ENCODE peak calls at places on chromosomes 11 and 22, in seven cellular contexts. F, A, M, U, O, H and Z are unnamed samples.

GRCh38 chr11:81959341-81959740 is 774.3 kb downstream of the FAM181B start:
- DNase-seq in F (no peak), A (no peak), M (no peak), U (peak), O (no peak), H (no peak), Z (no peak)

GRCh38 chr11:69171476-69171875 is 15.7 kb downstream of the SMIM38 start:
- DNase-seq in F (no peak), A (no peak), M (no peak), U (no peak), O (no peak), H (peak), Z (no peak)

GRCh38 chr11:38006466-38006865 is 1408.4 kb upstream of the RAG2 start:
- DNase-seq in F (no peak), A (no peak), M (no peak), U (no peak), O (no peak), H (no peak), Z (no peak)

GRCh38 chr11:130315354-130315970 is 745 bp upstream of the ZBTB44 start:
- DNase-seq in F (no peak), A (peak), M (peak), U (no peak), O (peak), H (peak), Z (no peak)

GRCh38 chr11:23278121-23278520 is 417.8 kb upstream of the CCDC179 start:
- DNase-seq in F (no peak), A (no peak), M (no peak), U (peak), O (no peak), H (no peak), Z (no peak)

GRCh38 chr11:35390737-35391682 is 28.3 kb downstream of the SLC1A2 start:
- DNase-seq in F (peak), A (no peak), M (peak), U (peak), O (peak), H (no peak), Z (peak)

GRCh38 chr11:69533296-69534165 is 52.1 kb downstream of the LINC01488 start:
- DNase-seq in F (no peak), A (no peak), M (no peak), U (no peak), O (no peak), H (peak), Z (no peak)

GRCh38 chr22:30556388-30556787 is 9.8 kb upstream of the SEC14L6 start:
- DNase-seq in F (no peak), A (no peak), M (no peak), U (no peak), O (no peak), H (no peak), Z (peak)

GRCh38 chr11:83057721-83058120 is 14.0 kb downstream of the RAB30 start:
- DNase-seq in F (no peak), A (no peak), M (no peak), U (no peak), O (no peak), H (no peak), Z (no peak)
- H3K4me3 ChIP-seq in F (no peak), A (no peak), M (no peak), U (no peak), O (no peak), H (no peak), Z (no peak)

DNA sequence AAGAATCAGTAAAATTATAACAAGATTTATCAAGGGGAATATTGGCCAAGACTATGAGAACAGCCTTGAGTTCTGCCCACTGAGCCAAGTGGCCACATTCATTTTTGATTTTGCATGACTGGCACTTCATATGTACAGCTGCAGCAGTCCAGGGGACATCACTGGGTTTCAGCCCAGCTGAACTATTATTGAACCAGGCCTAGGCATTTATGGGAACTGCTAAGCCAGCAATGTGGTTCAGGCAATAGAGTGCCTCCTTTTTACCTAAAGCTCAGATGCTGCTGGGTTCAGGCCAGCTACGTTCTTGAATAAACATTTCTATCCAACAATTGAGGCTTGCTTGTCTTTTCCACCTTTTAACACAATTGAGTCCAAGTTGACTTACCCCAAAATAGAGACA is 196.9 kb downstream of the MSANTD4 start:
- DNase-seq in F (no peak), A (no peak), M (no peak), U (no peak), O (no peak), H (no peak), Z (no peak)
- H3K4me3 ChIP-seq in F (no peak), A (no peak), M (no peak), U (no peak), O (no peak), H (no peak), Z (no peak)

GRCh38 chr11:114400222-114400973 is at the start of the genes C11orf71 and RBM7:
- DNase-seq in F (peak), A (peak), M (peak), U (peak), O (peak), H (peak), Z (peak)

GRCh38 chr11:114399903-114400221 is 449 bp downstream of the C11orf71 start:
- DNase-seq in F (no peak), A (no peak), M (peak), U (no peak), O (no peak), H (no peak), Z (no peak)

GRCh38 chr11:114400974-114401223 is 433 bp downstream of the RBM7 start:
- DNase-seq in F (no peak), A (no peak), M (no peak), U (no peak), O (no peak), H (no peak), Z (no peak)

GRCh38 chr11:114398303-114398920 is 1.9 kb downstream of the C11orf71 start:
- DNase-seq in F (no peak), A (no peak), M (no peak), U (no peak), O (no peak), H (no peak), Z (no peak)

DNA sequence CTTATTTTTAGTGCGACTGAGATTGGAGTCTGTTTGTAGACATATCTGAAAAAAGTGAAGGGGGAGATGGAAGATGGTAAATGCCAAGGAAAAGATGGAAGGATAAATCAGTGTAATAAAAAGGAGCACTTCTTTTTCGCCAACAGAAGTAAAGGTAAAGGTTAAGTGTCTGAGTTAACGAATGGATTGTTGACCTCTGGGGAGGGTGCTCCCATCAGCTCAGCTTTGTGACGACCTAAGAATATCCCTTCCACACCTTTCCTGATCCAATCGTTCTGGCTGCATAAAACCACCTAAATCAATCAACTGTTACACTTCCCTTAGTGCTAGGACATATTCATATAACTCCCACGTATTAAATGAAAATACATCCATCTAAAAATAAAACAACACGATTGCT is 821 bp downstream of the C11orf71 start:
- DNase-seq in F (no peak), A (no peak), M (peak), U (no peak), O (no peak), H (no peak), Z (peak)
- H3K4me3 ChIP-seq in F (peak), A (peak), M (peak), U (peak), O (peak), H (peak), Z (peak)

DNA sequence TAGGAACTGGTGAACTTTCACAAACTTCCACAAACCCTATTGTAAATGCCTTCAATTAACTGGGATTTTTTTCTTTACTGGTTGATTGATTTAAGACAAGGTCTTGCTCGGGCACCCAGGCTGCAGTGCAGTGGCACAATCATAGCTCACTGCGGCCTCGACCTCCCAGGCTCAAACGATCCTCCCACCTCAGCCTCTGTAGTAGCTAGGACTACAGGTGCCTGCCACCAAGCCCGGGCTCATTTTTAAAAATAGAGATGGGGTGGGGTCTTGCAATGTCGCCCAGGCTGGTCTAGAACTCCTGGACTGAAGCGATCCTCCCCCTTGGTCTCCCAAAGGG is 35.7 kb upstream of the POLA2 start:
- DNase-seq in F (no peak), A (no peak), M (no peak), U (no peak), O (no peak), H (no peak), Z (no peak)
- H3K4me3 ChIP-seq in F (peak), A (peak), M (no peak), U (peak), O (peak), H (peak), Z (no peak)

GRCh38 chr22:27795053-27795452 is 6.5 kb downstream of the MN1 start:
- DNase-seq in F (no peak), A (no peak), M (no peak), U (no peak), O (no peak), H (no peak), Z (no peak)

GRCh38 chr22:27796118-27796517 is 5.4 kb downstream of the MN1 start:
- DNase-seq in F (no peak), A (no peak), M (no peak), U (no peak), O (no peak), H (no peak), Z (no peak)

GRCh38 chr22:27798526-27799333 is 2.8 kb downstream of the MN1 start:
- DNase-seq in F (no peak), A (no peak), M (no peak), U (no peak), O (no peak), H (no peak), Z (no peak)

GRCh38 chr22:27797793-27798525 is 3.6 kb downstream of the MN1 start:
- DNase-seq in F (no peak), A (no peak), M (no peak), U (no peak), O (no peak), H (no peak), Z (no peak)

DNA sequence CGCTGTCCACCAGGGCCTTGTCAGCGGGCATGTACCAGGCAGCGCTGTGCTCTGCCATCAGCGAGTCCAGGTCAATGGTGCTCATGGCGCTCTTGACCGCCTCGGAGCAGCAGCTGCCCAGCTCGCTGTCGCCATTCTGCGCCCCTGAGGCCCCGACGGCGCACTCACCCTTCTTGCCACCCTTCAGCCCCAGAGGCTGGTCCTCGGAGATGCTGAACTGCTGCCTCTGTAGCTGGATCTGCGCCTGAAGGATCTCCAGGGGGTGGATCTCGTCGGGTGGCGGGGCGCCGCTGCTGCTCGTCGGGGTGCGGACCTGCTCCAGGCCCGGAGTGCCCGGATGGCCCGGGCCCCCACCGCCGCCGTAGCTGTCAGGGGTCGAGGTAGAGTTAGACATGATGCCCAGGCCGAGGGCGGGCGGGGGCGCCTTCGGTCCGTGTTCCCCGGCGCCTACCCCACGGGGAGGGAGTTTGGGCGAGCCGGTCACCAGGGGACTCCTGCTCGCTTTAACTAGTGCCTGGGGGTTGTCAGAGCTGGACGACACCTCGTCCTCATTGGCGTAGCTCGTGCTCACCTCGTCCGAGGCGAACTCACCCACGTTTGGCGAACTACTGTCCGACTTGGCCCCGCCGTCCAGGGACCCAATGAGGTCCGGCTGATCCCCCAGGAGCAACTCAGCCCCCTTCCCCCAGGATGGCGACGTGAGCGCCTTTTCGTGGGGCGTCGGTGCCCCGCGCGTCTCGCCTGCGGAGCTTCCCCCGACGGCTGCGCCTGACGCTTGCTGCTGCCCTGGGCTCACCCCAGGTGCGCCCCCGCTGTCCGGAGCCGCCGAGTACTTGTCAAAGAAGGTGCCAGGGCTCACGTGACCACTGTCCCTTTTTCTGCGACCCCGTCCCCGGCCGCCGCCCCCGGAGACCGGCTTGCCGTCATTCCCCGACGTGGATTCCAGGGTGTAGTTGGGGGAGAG is 4.4 kb downstream of the MN1 start:
- DNase-seq in F (no peak), A (no peak), M (no peak), U (no peak), O (no peak), H (no peak), Z (no peak)
- H3K4me3 ChIP-seq in F (no peak), A (no peak), M (no peak), U (peak), O (no peak), H (no peak), Z (no peak)

GRCh38 chr11:9697766-9698165 is 33.9 kb downstream of the SWAP70 start:
- DNase-seq in F (no peak), A (no peak), M (no peak), U (no peak), O (no peak), H (no peak), Z (no peak)

GRCh38 chr11:9704037-9704436 is 40.2 kb downstream of the SWAP70 start:
- DNase-seq in F (no peak), A (no peak), M (no peak), U (no peak), O (no peak), H (no peak), Z (no peak)

GRCh38 chr11:9703280-9703679 is 39.4 kb downstream of the SWAP70 start:
- DNase-seq in F (no peak), A (no peak), M (peak), U (no peak), O (no peak), H (no peak), Z (no peak)

GRCh38 chr11:9701799-9702198 is 37.9 kb downstream of the SWAP70 start:
- DNase-seq in F (no peak), A (no peak), M (no peak), U (no peak), O (no peak), H (no peak), Z (no peak)

GRCh38 chr11:9700105-9700801 is 36.4 kb downstream of the SWAP70 start:
- DNase-seq in F (no peak), A (no peak), M (no peak), U (no peak), O (no peak), H (no peak), Z (no peak)
- H3K4me3 ChIP-seq in F (no peak), A (no peak), M (no peak), U (no peak), O (no peak), H (no peak), Z (no peak)

GRCh38 chr11:117426297-117426685 is 98.6 kb downstream of the CEP164 start:
- DNase-seq in F (peak), A (peak), M (peak), U (peak), O (peak), H (peak), Z (peak)
- H3K4me3 ChIP-seq in F (no peak), A (no peak), M (no peak), U (no peak), O (no peak), H (no peak), Z (no peak)

GRCh38 chr22:41369089-41369745 is 12.5 kb upstream of the TEF start:
- DNase-seq in F (no peak), A (no peak), M (no peak), U (no peak), O (no peak), H (no peak), Z (no peak)

GRCh38 chr22:41367039-41367679 is 14.6 kb upstream of the TEF start:
- DNase-seq in F (no peak), A (peak), M (peak), U (peak), O (no peak), H (no peak), Z (peak)

GRCh38 chr22:41369837-41370236 is 11.9 kb upstream of the TEF start:
- DNase-seq in F (no peak), A (no peak), M (no peak), U (no peak), O (no peak), H (no peak), Z (no peak)

GRCh38 chr22:41367680-41368542 is 13.8 kb upstream of the TEF start:
- DNase-seq in F (no peak), A (no peak), M (no peak), U (no peak), O (no peak), H (no peak), Z (no peak)

GRCh38 chr22:41368543-41368817 is 13.3 kb upstream of the TEF start:
- DNase-seq in F (no peak), A (no peak), M (no peak), U (no peak), O (no peak), H (no peak), Z (no peak)
- H3K4me3 ChIP-seq in F (no peak), A (no peak), M (no peak), U (no peak), O (no peak), H (no peak), Z (no peak)

DNA sequence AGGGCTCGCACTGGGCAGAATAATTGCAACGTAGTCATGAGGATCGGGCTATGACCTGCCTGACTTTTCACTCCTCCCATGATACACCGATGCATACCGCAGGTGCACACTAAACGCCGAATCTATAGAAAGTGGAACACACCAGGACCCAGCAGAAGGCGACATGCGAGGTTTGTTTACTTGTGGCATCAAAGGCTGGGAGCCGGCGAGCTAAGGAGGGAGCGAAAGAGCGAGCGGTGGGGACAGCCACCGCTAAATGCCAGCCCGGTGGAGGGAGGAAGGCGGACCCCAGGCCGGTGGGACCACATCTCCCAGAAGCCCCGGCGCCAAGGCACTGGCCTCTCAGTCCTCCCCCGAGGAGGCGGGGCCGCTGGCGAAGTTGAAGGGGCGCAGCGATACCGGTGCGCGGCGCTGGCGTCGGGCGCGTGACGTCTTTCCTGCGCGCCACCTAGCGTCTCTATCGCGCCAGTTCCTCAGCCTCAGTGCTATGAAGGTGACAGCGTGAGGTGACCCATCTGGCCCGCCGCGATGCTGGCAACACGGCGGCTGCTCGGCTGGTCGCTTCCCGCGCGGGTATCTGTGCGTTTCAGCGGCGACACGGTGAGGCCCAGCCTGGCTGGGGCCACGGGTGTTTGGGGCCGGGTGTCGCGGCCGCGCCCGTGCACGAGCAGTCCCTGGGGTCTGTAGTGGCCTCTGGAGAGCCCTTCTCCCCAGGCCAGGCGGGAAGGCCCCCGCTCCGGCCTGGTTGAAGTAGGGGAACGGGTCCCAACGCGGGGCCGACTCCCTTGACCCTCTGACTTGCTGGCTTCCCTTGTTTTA is at the start of gene NDUFV1:
- DNase-seq in F (peak), A (peak), M (peak), U (peak), O (peak), H (peak), Z (peak)
- H3K4me3 ChIP-seq in F (peak), A (peak), M (peak), U (peak), O (peak), H (peak), Z (peak)